ENCODE peak calls at places on chromosomes 16 and 17, in six cellular contexts. U is fibroblast of lung; R is KG1; P is stimulated activated CD8-positive, alpha-beta memory T cell treated with anti-CD3 and anti-CD28 coated beads, Interleukin-2, amount 100 ng/mL, for 1 hour; A is stomach; W is T-helper 1 cell. Y is an unnamed sample.

GRCh38 chr17:8015957-8016631 is 13.7 kb downstream of the GUCY2D start:
- DNase-seq in A (peak; percentile 66), U (peak; percentile 15), P (no peak), W (no peak), R (no peak), Y (no peak)

GRCh38 chr17:47694818-47695663 is 1.1 kb downstream of the TBKBP1 start:
- DNase-seq in A (peak; percentile 61), W (no peak), R (peak; percentile 76), P (no peak), U (peak; percentile 47), Y (no peak)

GRCh38 chr17:67891481-67892119 is 66.3 kb downstream of the BPTF start:
- DNase-seq in W (no peak), R (no peak), P (no peak), U (peak; percentile 54), A (no peak), Y (no peak)

GRCh38 chr16:53413864-53414263 is 20.4 kb upstream of the RBL2 start:
- DNase-seq in W (no peak), U (no peak), P (no peak), R (no peak), A (no peak), Y (no peak)

GRCh38 chr16:55225972-55226542 is 97.9 kb upstream of the IRX6 start:
- DNase-seq in P (no peak), U (peak; percentile 2), A (no peak), W (no peak), R (no peak), Y (no peak)

GRCh38 chr16:50910698-50911025 is 168.8 kb downstream of the CYLD start:
- DNase-seq in W (no peak), A (no peak), P (no peak), U (no peak), R (no peak), Y (no peak)

GRCh38 chr16:78504391-78504945 is 405.0 kb downstream of the WWOX start:
- DNase-seq in P (no peak), U (peak; percentile 0), A (peak; percentile 32), W (no peak), R (no peak), Y (no peak)

GRCh38 chr17:77145209-77145608 is 4.4 kb downstream of the SEC14L1 start:
- DNase-seq in U (no peak), P (no peak), A (no peak), R (no peak), W (no peak), Y (no peak)

GRCh38 chr16:290681-291405 is 7.9 kb downstream of the PDIA2 start:
- DNase-seq in R (no peak), U (no peak), W (no peak), P (no peak), A (no peak), Y (no peak)

GRCh38 chr17:36578671-36579070 is 13.0 kb upstream of the DHRS11 start:
- DNase-seq in P (no peak), A (no peak), R (no peak), W (no peak), U (peak; percentile 59), Y (no peak)

GRCh38 chr17:65225061-65225460 is 87.9 kb downstream of the RGS9 start:
- DNase-seq in U (no peak), W (no peak), R (no peak), A (no peak), P (no peak), Y (no peak)

GRCh38 chr16:57186630-57187507 is 740 bp downstream of the RSPRY1 start:
- DNase-seq in R (no peak), W (no peak), A (no peak), P (no peak), U (no peak), Y (no peak)

GRCh38 chr17:17724307-17724921 is 43.2 kb downstream of the RAI1 start:
- DNase-seq in A (no peak), W (no peak), R (no peak), P (no peak), U (peak; percentile 66), Y (no peak)

GRCh38 chr16:27318399-27319256 is 4.9 kb downstream of the IL4R start:
- DNase-seq in U (no peak), W (peak; percentile 33), P (no peak), R (no peak), A (no peak), Y (peak; percentile 50)

GRCh38 chr16:74759564-74759963 is 15.1 kb downstream of the FA2H start:
- DNase-seq in U (no peak), R (no peak), W (no peak), A (no peak), P (no peak), Y (no peak)

GRCh38 chr17:59793249-59793648 is 85.8 kb downstream of the VMP1 start:
- DNase-seq in R (no peak), U (no peak), A (no peak), P (no peak), W (no peak), Y (no peak)

GRCh38 chr17:37729905-37730304 is 15.0 kb downstream of the HNF1B start:
- DNase-seq in A (no peak), P (no peak), R (no peak), W (no peak), U (no peak), Y (no peak)

GRCh38 chr17:27577124-27577761 is 53.7 kb upstream of the LGALS9 start:
- DNase-seq in R (no peak), P (no peak), W (no peak), A (no peak), U (peak; percentile 67), Y (no peak)